ENCODE peak calls at places on chromosomes 13 and 19, in eight cellular contexts. One of them, this sample, is unnamed.
A peak's percentile ranks its signal among the peaks of the same experiment; 100 is the strongest.

GRCh38 chr19:55179570-55180484 is at the start of gene SYT5:
- DNase-seq in stimulated activated CD4-positive, alpha-beta T cell treated with anti-CD3 and anti-CD28 coated beads, Interleukin-4, amount 100 ng/mL, for 1 hour: peak; percentile 70
- DNase-seq in NCI-H2081: no peak
- DNase-seq in HS-5: no peak
- DNase-seq in caudate nucleus: peak; percentile 26
- DNase-seq in tibial artery: no peak
- DNase-seq in ACHN: peak; percentile 41
- DNase-seq in fibroblast of pulmonary artery: no peak
- DNase-seq in this sample: no peak

GRCh38 chr13:73850104-73850898 is 283.9 kb downstream of the KLF12 start:
- DNase-seq in NCI-H2081: no peak
- DNase-seq in ACHN: no peak
- DNase-seq in caudate nucleus: no peak
- DNase-seq in tibial artery: no peak
- DNase-seq in fibroblast of pulmonary artery: no peak
- DNase-seq in HS-5: no peak
- DNase-seq in stimulated activated CD4-positive, alpha-beta T cell treated with anti-CD3 and anti-CD28 coated beads, Interleukin-4, amount 100 ng/mL, for 1 hour: no peak
- DNase-seq in this sample: no peak

GRCh38 chr13:30301827-30302226 is 5.5 kb downstream of the KATNAL1 start:
- DNase-seq in fibroblast of pulmonary artery: no peak
- DNase-seq in HS-5: no peak
- DNase-seq in stimulated activated CD4-positive, alpha-beta T cell treated with anti-CD3 and anti-CD28 coated beads, Interleukin-4, amount 100 ng/mL, for 1 hour: no peak
- DNase-seq in ACHN: no peak
- DNase-seq in caudate nucleus: no peak
- DNase-seq in tibial artery: no peak
- DNase-seq in NCI-H2081: no peak
- DNase-seq in this sample: no peak

GRCh38 chr19:50357178-50358100 is 8.0 kb downstream of the NAPSA start:
- DNase-seq in stimulated activated CD4-positive, alpha-beta T cell treated with anti-CD3 and anti-CD28 coated beads, Interleukin-4, amount 100 ng/mL, for 1 hour: peak; percentile 89
- DNase-seq in fibroblast of pulmonary artery: peak; percentile 57
- DNase-seq in tibial artery: peak; percentile 72
- DNase-seq in NCI-H2081: peak; percentile 56
- DNase-seq in caudate nucleus: peak; percentile 71
- DNase-seq in HS-5: no peak
- DNase-seq in ACHN: peak; percentile 56
- DNase-seq in this sample: no peak

GRCh38 chr13:80591978-80592377 is 251.1 kb upstream of the SPRY2 start:
- DNase-seq in caudate nucleus: no peak
- DNase-seq in stimulated activated CD4-positive, alpha-beta T cell treated with anti-CD3 and anti-CD28 coated beads, Interleukin-4, amount 100 ng/mL, for 1 hour: no peak
- DNase-seq in HS-5: no peak
- DNase-seq in tibial artery: no peak
- DNase-seq in ACHN: no peak
- DNase-seq in fibroblast of pulmonary artery: no peak
- DNase-seq in NCI-H2081: no peak
- DNase-seq in this sample: no peak

GRCh38 chr13:112670118-112670517 is 19.7 kb upstream of the ATP11A start:
- DNase-seq in ACHN: no peak
- DNase-seq in HS-5: no peak
- DNase-seq in fibroblast of pulmonary artery: no peak
- DNase-seq in stimulated activated CD4-positive, alpha-beta T cell treated with anti-CD3 and anti-CD28 coated beads, Interleukin-4, amount 100 ng/mL, for 1 hour: no peak
- DNase-seq in tibial artery: peak; percentile 10
- DNase-seq in caudate nucleus: no peak
- DNase-seq in NCI-H2081: no peak
- DNase-seq in this sample: no peak

GRCh38 chr13:25846227-25846984 is 205.4 kb downstream of the SHISA2 start:
- DNase-seq in stimulated activated CD4-positive, alpha-beta T cell treated with anti-CD3 and anti-CD28 coated beads, Interleukin-4, amount 100 ng/mL, for 1 hour: no peak
- DNase-seq in NCI-H2081: no peak
- DNase-seq in fibroblast of pulmonary artery: no peak
- DNase-seq in ACHN: no peak
- DNase-seq in HS-5: no peak
- DNase-seq in tibial artery: no peak
- DNase-seq in caudate nucleus: no peak
- DNase-seq in this sample: no peak

GRCh38 chr19:28532765-28533341 is 680.1 kb downstream of the UQCRFS1 start:
- DNase-seq in caudate nucleus: no peak
- DNase-seq in HS-5: no peak
- DNase-seq in stimulated activated CD4-positive, alpha-beta T cell treated with anti-CD3 and anti-CD28 coated beads, Interleukin-4, amount 100 ng/mL, for 1 hour: no peak
- DNase-seq in NCI-H2081: no peak
- DNase-seq in fibroblast of pulmonary artery: no peak
- DNase-seq in ACHN: no peak
- DNase-seq in tibial artery: no peak
- DNase-seq in this sample: no peak

GRCh38 chr19:45599286-45599685 is 2.7 kb downstream of the GPR4 start:
- DNase-seq in tibial artery: no peak
- DNase-seq in ACHN: no peak
- DNase-seq in NCI-H2081: no peak
- DNase-seq in fibroblast of pulmonary artery: no peak
- DNase-seq in HS-5: no peak
- DNase-seq in caudate nucleus: no peak
- DNase-seq in stimulated activated CD4-positive, alpha-beta T cell treated with anti-CD3 and anti-CD28 coated beads, Interleukin-4, amount 100 ng/mL, for 1 hour: no peak
- DNase-seq in this sample: no peak

GRCh38 chr19:858868-859843 is at the start of gene CFD:
- DNase-seq in ACHN: no peak
- DNase-seq in tibial artery: peak; percentile 82
- DNase-seq in fibroblast of pulmonary artery: no peak
- DNase-seq in NCI-H2081: no peak
- DNase-seq in stimulated activated CD4-positive, alpha-beta T cell treated with anti-CD3 and anti-CD28 coated beads, Interleukin-4, amount 100 ng/mL, for 1 hour: no peak
- DNase-seq in HS-5: no peak
- DNase-seq in caudate nucleus: no peak
- DNase-seq in this sample: no peak

This sample was measured in LNCaP clone FGC.